ENCODE peak calls at places on chromosomes 11 and 22, in six cellular contexts. S is suprapubic skin, N is uterus, L is spleen, B is right lobe of liver, Q is stomach. A is an unnamed sample.

GRCh38 chr22:49068861-49069260 is 758.8 kb downstream of the BRD1 start:
- DNase-seq in Q (no peak), B (no peak), L (no peak), S (no peak), N (no peak), A (no peak)

GRCh38 chr22:19879248-19879575 is 24.5 kb upstream of the GNB1L start:
- DNase-seq in N (no peak), Q (no peak), B (no peak), L (peak; percentile 64), S (peak; percentile 69), A (no peak)

GRCh38 chr11:116224154-116224888 is 548.5 kb downstream of the BUD13 start:
- DNase-seq in S (no peak), N (peak; percentile 28), L (no peak), B (no peak), Q (peak; percentile 58), A (no peak)

GRCh38 chr11:44269369-44270351 is 40.3 kb downstream of the ALX4 start:
- DNase-seq in L (peak; percentile 62), Q (no peak), N (peak; percentile 59), S (peak; percentile 40), B (no peak), A (no peak)

GRCh38 chr22:37162221-37163095 is 12.7 kb upstream of the IL2RB start:
- DNase-seq in N (no peak), B (no peak), S (no peak), L (peak; percentile 82), Q (no peak), A (no peak)

GRCh38 chr11:33089776-33090175 is 50.4 kb downstream of the TCP11L1 start:
- DNase-seq in S (no peak), Q (no peak), L (no peak), B (no peak), N (no peak), A (no peak)

GRCh38 chr11:108914211-108914610 is 249.3 kb downstream of the DDX10 start:
- DNase-seq in B (no peak), S (no peak), N (no peak), Q (no peak), L (no peak), A (no peak)

GRCh38 chr22:50129121-50129734 is 39.4 kb downstream of the MOV10L1 start:
- DNase-seq in S (peak; percentile 26), B (no peak), Q (no peak), L (no peak), N (no peak), A (no peak)

GRCh38 chr11:94849836-94850235 is 81.7 kb downstream of the AMOTL1 start:
- DNase-seq in B (no peak), L (no peak), Q (no peak), S (no peak), N (peak; percentile 55), A (no peak)

DNA sequence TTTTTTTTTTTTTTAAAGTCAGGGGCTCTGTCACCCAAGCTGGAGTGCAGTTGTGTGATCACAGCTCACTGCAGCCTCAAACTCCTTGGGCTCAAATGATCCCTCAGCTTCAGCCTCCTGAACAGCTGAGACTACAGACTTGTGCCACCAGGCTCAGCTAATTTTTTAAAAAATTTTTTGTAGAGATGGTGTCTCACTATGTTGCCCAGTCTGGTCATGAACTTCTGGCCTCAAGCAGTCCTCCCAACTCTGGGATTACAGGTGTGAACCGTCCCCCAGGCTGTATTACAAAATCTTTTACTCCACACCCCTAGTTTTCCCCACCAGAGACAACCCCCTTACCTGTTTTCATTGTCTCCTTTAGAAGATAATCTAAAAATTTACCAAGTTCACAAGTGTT is 1.9 kb downstream of the CCDC117 start:
- DNase-seq in L (peak; percentile 12), B (no peak), N (no peak), Q (no peak), S (no peak), A (no peak)
- H3K4me1 ChIP-seq in L (peaks cover 69% of the 10 kb centered on the region), B (no peaks in the 10 kb centered on the region), N (no peaks in the 10 kb centered on the region), Q (peaks cover 31% of the 10 kb centered on the region), S (peaks cover 21% of the 10 kb centered on the region), A (peaks cover 38% of the 10 kb centered on the region)

GRCh38 chr11:122655527-122656072 is at the start of gene UBASH3B:
- DNase-seq in S (peak; percentile 87), N (peak; percentile 63), B (peak; percentile 79), L (peak; percentile 95), Q (peak; percentile 77), A (peak; percentile 90)
- TF ChIP-seq POLR2A in S (no peak), N (peak; percentile 29), B (peak; percentile 77), L (no peak), Q (no peak), A (no peak)

GRCh38 chr11:28525636-28526405 is 417.6 kb downstream of the METTL15 start:
- DNase-seq in Q (no peak), S (no peak), L (no peak), B (no peak), N (no peak), A (no peak)

GRCh38 chr11:28529046-28529445 is 420.9 kb downstream of the METTL15 start:
- DNase-seq in L (no peak), Q (no peak), B (no peak), S (no peak), N (no peak), A (no peak)

GRCh38 chr11:28526406-28526751 is 418.2 kb downstream of the METTL15 start:
- DNase-seq in B (no peak), L (no peak), N (no peak), Q (no peak), S (no peak), A (no peak)

GRCh38 chr11:28528217-28528616 is 420.0 kb downstream of the METTL15 start:
- DNase-seq in N (no peak), Q (no peak), S (no peak), B (no peak), L (no peak), A (no peak)

DNA sequence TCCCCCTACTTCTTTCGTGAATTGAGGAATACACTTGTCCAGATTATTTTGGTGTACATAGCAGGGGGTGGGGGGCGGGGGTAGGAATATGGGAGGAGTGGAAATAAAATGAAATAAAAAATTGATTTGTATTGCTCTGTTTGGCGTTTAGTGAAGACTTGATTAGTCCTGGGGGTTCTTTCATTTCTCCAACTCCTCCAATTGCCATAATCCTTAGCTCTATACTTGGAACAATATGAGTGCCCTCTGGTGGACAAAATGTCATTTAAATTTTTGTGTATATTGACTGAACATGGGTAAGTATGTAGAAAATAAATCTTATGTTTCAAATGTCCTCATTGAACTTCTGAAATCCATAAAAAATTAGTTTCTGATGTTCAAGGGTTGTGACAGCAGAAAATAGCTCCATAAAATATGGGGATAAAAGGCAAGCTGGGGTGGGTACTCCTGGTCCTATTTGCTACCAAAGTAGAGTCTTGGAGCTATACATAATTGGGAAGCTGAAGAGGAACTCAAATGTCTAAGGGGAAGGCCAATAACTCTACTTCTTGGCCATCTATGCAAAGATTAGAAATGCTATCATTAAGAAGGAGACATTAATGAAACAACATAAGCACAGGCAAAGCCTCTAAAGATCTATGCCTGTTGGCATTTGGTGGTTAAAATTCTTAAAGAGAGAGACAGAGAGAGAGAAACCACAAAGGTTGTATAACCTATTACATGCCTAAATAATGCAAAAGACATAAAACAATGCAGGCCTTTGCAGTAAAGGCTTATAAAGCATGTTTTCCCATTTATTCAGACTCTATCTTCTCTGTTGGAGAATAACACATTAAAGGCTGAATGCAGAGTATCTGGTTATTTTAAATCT is 421.6 kb downstream of the METTL15 start:
- DNase-seq in L (no peak), B (no peak), Q (no peak), N (no peak), S (no peak), A (no peak)
- H3K4me1 ChIP-seq in L (no peaks in the 10 kb centered on the region), B (no peaks in the 10 kb centered on the region), Q (no peaks in the 10 kb centered on the region), N (no peaks in the 10 kb centered on the region), S (no peaks in the 10 kb centered on the region), A (no peaks in the 10 kb centered on the region)

DNA sequence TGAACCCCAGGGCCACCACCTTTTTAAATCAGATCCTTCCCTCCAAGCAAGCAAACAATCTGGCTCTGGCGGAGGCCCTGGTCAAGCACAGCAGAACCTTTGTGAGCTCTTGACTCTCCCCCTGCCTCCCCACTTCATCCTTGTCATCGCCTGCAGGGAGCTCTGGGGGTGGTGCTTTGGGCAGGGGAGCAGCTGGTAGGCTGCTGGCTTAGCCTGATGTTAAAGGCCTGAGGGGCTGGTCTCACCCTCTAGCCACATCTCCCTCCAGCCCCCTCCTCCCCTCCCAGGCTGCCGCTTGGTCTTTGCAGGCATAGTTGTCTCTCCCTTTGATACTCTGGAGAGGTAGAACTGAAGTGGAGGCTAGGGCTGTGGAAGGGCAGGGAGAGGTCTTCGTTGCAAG is 50.9 kb downstream of the THAP12 start:
- DNase-seq in S (no peak), B (no peak), L (no peak), N (no peak), Q (no peak), A (no peak)
- TF ChIP-seq POLR2A in S (no peak), B (no peak), L (no peak), N (no peak), Q (no peak), A (no peak)

GRCh38 chr11:779955-780532 is 2.8 kb upstream of the GATD1 start:
- DNase-seq in Q (no peak), B (no peak), S (no peak), L (no peak), N (peak; percentile 15), A (no peak)
- H3K4me1 ChIP-seq in Q (peaks cover 55% of the 10 kb centered on the region), B (peaks cover 15% of the 10 kb centered on the region), S (peaks cover 49% of the 10 kb centered on the region), L (peaks cover 52% of the 10 kb centered on the region), N (no peaks in the 10 kb centered on the region), A (peaks cover 51% of the 10 kb centered on the region)

GRCh38 chr11:119673389-119674336 is 55.3 kb downstream of the NECTIN1 start:
- DNase-seq in B (no peak), Q (peak; percentile 30), L (peak; percentile 84), N (no peak), S (no peak), A (no peak)
- TF ChIP-seq POLR2A in B (no peak), Q (no peak), L (no peak), N (no peak), S (no peak), A (no peak)

DNA sequence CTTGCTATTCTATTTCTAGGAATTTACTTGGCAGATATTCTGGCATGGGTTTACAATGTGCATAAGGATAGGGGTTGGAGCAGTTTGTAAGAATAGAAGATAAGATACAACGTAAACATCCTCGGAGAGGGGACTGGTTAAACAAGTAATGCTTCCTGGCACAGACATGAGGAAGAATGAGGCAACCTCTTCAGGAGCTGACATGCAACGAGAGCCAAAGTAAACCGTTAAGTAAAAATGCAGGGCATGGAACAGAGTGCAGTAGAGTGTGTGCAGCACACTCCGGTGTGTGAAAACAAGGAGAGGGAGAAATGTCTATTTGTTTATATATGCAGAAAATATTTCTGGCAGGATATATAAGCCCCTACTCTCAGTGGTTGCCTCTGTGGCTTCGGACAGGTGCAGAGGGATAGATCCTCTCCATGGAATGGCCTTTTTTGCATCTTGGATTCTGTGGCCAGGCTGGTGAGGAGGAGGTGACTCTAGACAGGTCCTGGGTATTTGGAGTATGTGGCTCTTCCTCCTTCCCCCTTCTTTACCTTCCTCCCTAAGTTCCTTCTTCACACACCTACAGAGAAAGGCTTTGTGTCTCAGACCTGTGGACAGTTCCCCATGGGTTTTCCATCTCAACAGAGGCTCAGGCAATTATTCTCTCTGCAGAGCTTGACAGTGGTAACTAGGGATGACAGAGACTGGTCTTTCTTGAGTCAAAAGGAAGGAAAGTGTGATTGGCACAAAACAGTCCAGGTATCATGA is 2.5 kb downstream of the RAB36 start:
- DNase-seq in N (no peak), B (no peak), S (no peak), Q (no peak), L (no peak), A (no peak)
- H3K4me1 ChIP-seq in N (no peaks in the 10 kb centered on the region), B (peaks cover 14% of the 10 kb centered on the region), S (peaks cover 50% of the 10 kb centered on the region), Q (peaks cover 39% of the 10 kb centered on the region), L (peaks cover 88% of the 10 kb centered on the region), A (peaks cover 21% of the 10 kb centered on the region)